ENCODE peak calls at places on chromosomes 5 and 9, in five cellular contexts. E is lower lobe of right lung, X is suprapubic skin, M is ovary, O is psoas muscle. C is an unnamed sample.
A peak's percentile ranks its signal among the peaks of the same experiment; 100 is the strongest.

GRCh38 chr5:115415143-115415491 is 118.7 kb upstream of the CCDC112 start:
- DNase-seq in E (peak; percentile 81), X (no peak), M (no peak), O (no peak), C (no peak)

GRCh38 chr9:134738869-134739659 is 97.5 kb downstream of the COL5A1 start:
- DNase-seq in E (peak; percentile 70), X (peak; percentile 78), M (peak; percentile 86), O (peak; percentile 73), C (no peak)

GRCh38 chr9:89309608-89310485 is 1.1 kb upstream of the CKS2 start:
- DNase-seq in E (no peak), X (no peak), M (peak; percentile 25), O (no peak), C (no peak)

GRCh38 chr9:70133253-70134208 is 89.9 kb downstream of the MAMDC2 start:
- DNase-seq in E (no peak), X (no peak), M (no peak), O (no peak), C (no peak)

GRCh38 chr9:83599071-83599470 is 23.9 kb upstream of the IDNK start:
- DNase-seq in E (no peak), X (no peak), M (no peak), O (no peak), C (no peak)

GRCh38 chr5:143593723-143594122 is 190.2 kb upstream of the NR3C1 start:
- DNase-seq in E (no peak), X (no peak), M (no peak), O (no peak), C (no peak)

GRCh38 chr5:38069360-38069759 is 189.0 kb upstream of the EGFLAM start:
- DNase-seq in E (no peak), X (no peak), M (peak; percentile 19), O (no peak), C (no peak)

GRCh38 chr9:87603854-87604490 is 106.3 kb downstream of the DAPK1 start:
- DNase-seq in E (no peak), X (no peak), M (no peak), O (no peak), C (no peak)

GRCh38 chr5:36795366-36795765 is 81.2 kb upstream of the NIPBL start:
- DNase-seq in E (no peak), X (no peak), M (no peak), O (no peak), C (no peak)

GRCh38 chr5:143874312-143874711 is 62.4 kb downstream of the HMHB1 start:
- DNase-seq in E (no peak), X (no peak), M (no peak), O (no peak), C (no peak)

GRCh38 chr5:61450880-61451279 is 118.8 kb downstream of the ZSWIM6 start:
- DNase-seq in E (no peak), X (no peak), M (no peak), O (no peak), C (no peak)

GRCh38 chr5:22044229-22044628 is 808.9 kb downstream of the CDH12 start:
- DNase-seq in E (no peak), X (no peak), M (no peak), O (no peak), C (no peak)

GRCh38 chr5:37738057-37738691 is 101.7 kb downstream of the GDNF start:
- DNase-seq in E (no peak), X (no peak), M (no peak), O (no peak), C (peak; percentile 36)

GRCh38 chr9:13508086-13508485 is 228.6 kb upstream of the MPDZ start:
- DNase-seq in E (no peak), X (no peak), M (no peak), O (no peak), C (no peak)
- H3K27ac ChIP-seq in E (no peak overlapping the region), X (no peak overlapping the region), M (no peak overlapping the region), O (no peak overlapping the region), C (no peak overlapping the region)

GRCh38 chr9:97408562-97408961 is 3.3 kb upstream of the TDRD7 start:
- DNase-seq in E (no peak), X (no peak), M (no peak), O (no peak), C (no peak)
- H3K27ac ChIP-seq in E (no peak overlapping the region), X (no peak overlapping the region), M (no peak overlapping the region), O (no peak overlapping the region), C (no peak overlapping the region)

GRCh38 chr5:172879434-172879828 is 45.4 kb downstream of the ERGIC1 start:
- DNase-seq in E (no peak), X (no peak), M (no peak), O (no peak), C (no peak)
- H3K27ac ChIP-seq in E (peak overlapping the region; percentile 57), X (peak overlapping the region; percentile 76), M (no peak overlapping the region), O (peak overlapping the region; percentile 95), C (no peak overlapping the region)

DNA sequence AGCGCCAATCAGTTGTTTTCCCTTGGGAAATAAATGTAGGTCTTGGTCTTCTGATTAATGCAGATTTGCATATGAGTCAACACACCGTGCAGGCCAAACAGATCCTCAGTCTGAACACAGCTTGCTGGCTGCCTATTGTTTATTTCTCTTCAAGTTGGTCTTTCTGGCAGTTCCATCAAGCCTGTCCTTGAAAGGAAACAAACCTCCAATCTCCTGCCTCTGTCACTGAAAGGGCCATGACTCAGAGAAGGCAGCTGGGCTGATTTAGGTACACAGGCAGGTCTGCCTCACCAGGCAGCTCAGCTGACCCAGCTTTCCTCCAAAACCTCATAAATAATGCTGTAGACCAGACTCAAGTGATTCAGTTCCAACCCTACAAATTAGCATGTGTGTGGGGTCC is 175.9 kb downstream of the MAN2A1 start:
- DNase-seq in E (no peak), X (no peak), M (peak; percentile 18), O (no peak), C (no peak)
- H3K27ac ChIP-seq in E (no peak overlapping the region), X (no peak overlapping the region), M (no peak overlapping the region), O (no peak overlapping the region), C (no peak overlapping the region)

DNA sequence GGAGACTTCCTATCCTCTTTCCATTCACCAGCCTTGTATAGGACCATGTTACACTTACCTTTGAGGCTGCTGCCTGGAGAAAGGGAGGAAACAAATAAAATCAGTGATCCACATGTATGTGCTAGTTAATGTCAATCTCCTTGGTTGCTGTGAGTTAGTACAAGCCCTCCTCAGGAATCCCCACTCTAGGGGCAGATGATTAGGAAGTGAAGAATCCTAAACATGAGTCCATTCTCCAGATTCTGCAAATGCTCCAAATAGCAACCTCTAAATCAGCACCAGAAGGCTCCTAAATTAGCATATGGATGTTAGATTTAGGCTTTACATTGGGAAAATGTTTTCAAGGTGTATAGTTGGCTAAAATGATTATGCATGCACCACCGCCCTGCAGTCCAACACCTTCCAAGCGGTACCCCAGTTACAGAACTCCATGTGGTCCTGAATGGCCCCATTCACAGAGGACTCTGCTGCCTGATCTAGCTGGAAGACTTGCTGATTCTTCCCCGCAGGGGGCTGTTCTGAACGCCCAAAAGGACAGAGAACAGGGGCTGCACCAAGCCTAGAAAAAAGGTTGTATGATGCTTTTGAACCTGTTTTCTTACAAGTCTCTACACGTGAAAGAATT is 123.2 kb downstream of the TLE1 start:
- DNase-seq in E (no peak), X (no peak), M (no peak), O (no peak), C (no peak)
- H3K27ac ChIP-seq in E (no peak overlapping the region), X (no peak overlapping the region), M (no peak overlapping the region), O (no peak overlapping the region), C (no peak overlapping the region)

GRCh38 chr5:103371046-103371603 is 112.6 kb downstream of the MACIR start:
- DNase-seq in E (no peak), X (no peak), M (no peak), O (no peak), C (no peak)
- H3K27ac ChIP-seq in E (no peak overlapping the region), X (no peak overlapping the region), M (no peak overlapping the region), O (no peak overlapping the region), C (no peak overlapping the region)